ENCODE peak calls at places on chromosomes 1 and 21, in seven cellular contexts. E is A549; J is Right ventricle myocardium inferior; H is heart left ventricle; L is PC-3; I is activated T-cell treated with anti-CD3 and anti-CD28 coated beads, Interleukin-2, amount 50 U/mL, for 4 hours; T is gastroesophageal sphincter. Y is an unnamed sample.

GRCh38 chr1:110888049-110888448 is 15.1 kb downstream of the CD53 start:
- ATAC-seq in E (no peak), J (no peak), H (no peak), L (no peak), I (no peak), T (no peak), Y (no peak)

GRCh38 chr1:118204106-118204505 is 19.1 kb upstream of the SPAG17 start:
- ATAC-seq in E (no peak), J (no peak), H (no peak), L (no peak), I (no peak), T (no peak), Y (no peak)

GRCh38 chr1:225509770-225510169 is 81.9 kb upstream of the LBR start:
- ATAC-seq in E (no peak), J (no peak), H (no peak), L (peak; percentile 71), I (peak; percentile 43), T (no peak), Y (peak; percentile 78)

GRCh38 chr1:39639333-39640130 is at the start of gene HEYL:
- ATAC-seq in E (peak; percentile 96), J (peak; percentile 89), H (peak; percentile 41), L (no peak), I (peak; percentile 94), T (peak; percentile 77), Y (peak; percentile 97)

GRCh38 chr1:91036894-91037829 is 15.3 kb upstream of the ZNF644 start:
- ATAC-seq in E (peak; percentile 47), J (no peak), H (no peak), L (no peak), I (no peak), T (no peak), Y (no peak)

GRCh38 chr1:200474633-200475032 is 64.8 kb upstream of the ZNF281 start:
- ATAC-seq in E (no peak), J (no peak), H (no peak), L (no peak), I (no peak), T (no peak), Y (no peak)

GRCh38 chr21:27741736-27742135 is 774.8 kb upstream of the ADAMTS5 start:
- ATAC-seq in E (no peak), J (peak; percentile 48), H (no peak), L (no peak), I (no peak), T (no peak), Y (no peak)

GRCh38 chr1:88544166-88544565 is 139.9 kb upstream of the PKN2 start:
- ATAC-seq in E (no peak), J (peak; percentile 39), H (peak; percentile 58), L (no peak), I (no peak), T (no peak), Y (no peak)

GRCh38 chr21:37483776-37484175 is 117.2 kb downstream of the DYRK1A start:
- ATAC-seq in E (no peak), J (no peak), H (no peak), L (no peak), I (no peak), T (no peak), Y (no peak)

GRCh38 chr1:205199931-205200299 is 11.6 kb downstream of the DSTYK start:
- ATAC-seq in E (no peak), J (no peak), H (no peak), L (no peak), I (no peak), T (no peak), Y (no peak)

GRCh38 chr1:53737648-53738204 is 1.2 kb downstream of the GLIS1 start:
- ATAC-seq in E (no peak), J (no peak), H (no peak), L (no peak), I (no peak), T (no peak), Y (no peak)

GRCh38 chr1:101451888-101452287 is 215.1 kb downstream of the S1PR1 start:
- ATAC-seq in E (no peak), J (no peak), H (no peak), L (no peak), I (peak; percentile 96), T (no peak), Y (peak; percentile 89)

GRCh38 chr1:149917590-149918144 is at the start of gene SV2A:
- ATAC-seq in E (no peak), J (peak; percentile 43), H (no peak), L (no peak), I (peak; percentile 83), T (peak; percentile 96), Y (peak; percentile 91)

GRCh38 chr21:33543505-33544129 is 779 bp downstream of the SON start:
- ATAC-seq in E (peak; percentile 45), J (peak; percentile 27), H (peak; percentile 17), L (peak; percentile 10), I (no peak), T (peak; percentile 19), Y (no peak)

GRCh38 chr1:212738330-212738729 is 38.7 kb upstream of the BATF3 start:
- ATAC-seq in E (no peak), J (no peak), H (no peak), L (no peak), I (peak; percentile 52), T (no peak), Y (peak; percentile 47)

GRCh38 chr1:61277129-61277801 is 194.9 kb downstream of the NFIA start:
- ATAC-seq in E (no peak), J (no peak), H (no peak), L (no peak), I (no peak), T (peak; percentile 27), Y (no peak)

GRCh38 chr1:114040273-114041043 is 61.2 kb downstream of the OLFML3 start:
- ATAC-seq in E (no peak), J (no peak), H (no peak), L (no peak), I (no peak), T (peak; percentile 39), Y (peak; percentile 72)

GRCh38 chr1:206714331-206715058 is 29.8 kb downstream of the MAPKAPK2 start:
- ATAC-seq in E (peak; percentile 74), J (peak; percentile 55), H (peak; percentile 40), L (peak; percentile 76), I (no peak), T (peak; percentile 69), Y (no peak)

GRCh38 chr1:220084460-220084859 is 5.1 kb downstream of the BPNT1 start:
- ATAC-seq in E (no peak), J (no peak), H (no peak), L (peak; percentile 38), I (no peak), T (no peak), Y (no peak)

Y was measured in activated T-helper 17 cell treated with anti-CD3 and anti-CD28 coated beads, Interleukin-2, amount 50 U/mL, for 72 hours.